ENCODE peak calls at places on chromosomes 5 and 9, in ten cellular contexts. One of them, this sample, is unnamed.

GRCh38 chr5:97534166-97534565 is 351.1 kb upstream of the RIOK2 start:
- DNase-seq in HCT116: peak; percentile 51
- DNase-seq in upper lobe of left lung: no peak
- DNase-seq in suprapubic skin: no peak
- DNase-seq in prostate gland: peak; percentile 20
- DNase-seq in Panc1: peak; percentile 85
- DNase-seq in GM12878: no peak
- DNase-seq in sigmoid colon: no peak
- DNase-seq in GM23338: peak; percentile 65
- DNase-seq in transverse colon: peak; percentile 26
- DNase-seq in this sample: no peak

GRCh38 chr9:86034863-86035734 is 64.3 kb downstream of the GOLM1 start:
- DNase-seq in GM12878: no peak
- DNase-seq in prostate gland: no peak
- DNase-seq in HCT116: peak; percentile 29
- DNase-seq in upper lobe of left lung: peak; percentile 43
- DNase-seq in Panc1: no peak
- DNase-seq in transverse colon: peak; percentile 64
- DNase-seq in GM23338: peak; percentile 83
- DNase-seq in suprapubic skin: no peak
- DNase-seq in sigmoid colon: no peak
- DNase-seq in this sample: no peak

GRCh38 chr5:149550267-149550582 is 1.0 kb downstream of the CSNK1A1 start:
- DNase-seq in GM23338: no peak
- DNase-seq in HCT116: no peak
- DNase-seq in Panc1: peak; percentile 36
- DNase-seq in GM12878: no peak
- DNase-seq in sigmoid colon: no peak
- DNase-seq in transverse colon: no peak
- DNase-seq in suprapubic skin: no peak
- DNase-seq in prostate gland: no peak
- DNase-seq in upper lobe of left lung: no peak
- DNase-seq in this sample: no peak

GRCh38 chr9:89179535-89179919 is 909 bp upstream of the SHC3 start:
- DNase-seq in prostate gland: no peak
- DNase-seq in sigmoid colon: no peak
- DNase-seq in Panc1: no peak
- DNase-seq in upper lobe of left lung: no peak
- DNase-seq in transverse colon: no peak
- DNase-seq in GM12878: no peak
- DNase-seq in suprapubic skin: no peak
- DNase-seq in GM23338: peak; percentile 33
- DNase-seq in HCT116: no peak
- DNase-seq in this sample: no peak

GRCh38 chr9:131477367-131477766 is 25.4 kb upstream of the POMT1 start:
- DNase-seq in GM12878: no peak
- DNase-seq in GM23338: no peak
- DNase-seq in Panc1: no peak
- DNase-seq in suprapubic skin: no peak
- DNase-seq in upper lobe of left lung: no peak
- DNase-seq in HCT116: no peak
- DNase-seq in prostate gland: no peak
- DNase-seq in transverse colon: no peak
- DNase-seq in sigmoid colon: peak; percentile 27
- DNase-seq in this sample: no peak

GRCh38 chr5:90473321-90474234 is 993 bp downstream of the MBLAC2 start:
- DNase-seq in transverse colon: peak; percentile 32
- DNase-seq in suprapubic skin: no peak
- DNase-seq in upper lobe of left lung: peak; percentile 92
- DNase-seq in GM12878: no peak
- DNase-seq in Panc1: no peak
- DNase-seq in HCT116: no peak
- DNase-seq in sigmoid colon: no peak
- DNase-seq in GM23338: peak; percentile 75
- DNase-seq in prostate gland: peak; percentile 16
- DNase-seq in this sample: no peak

GRCh38 chr9:85213650-85214607 is 527.8 kb downstream of the AGTPBP1 start:
- DNase-seq in Panc1: no peak
- DNase-seq in suprapubic skin: no peak
- DNase-seq in prostate gland: no peak
- DNase-seq in GM12878: no peak
- DNase-seq in HCT116: no peak
- DNase-seq in sigmoid colon: no peak
- DNase-seq in upper lobe of left lung: no peak
- DNase-seq in transverse colon: no peak
- DNase-seq in GM23338: peak; percentile 45
- DNase-seq in this sample: no peak

GRCh38 chr5:17123010-17123409 is 94.4 kb upstream of the BASP1 start:
- DNase-seq in HCT116: no peak
- DNase-seq in prostate gland: no peak
- DNase-seq in upper lobe of left lung: no peak
- DNase-seq in transverse colon: no peak
- DNase-seq in Panc1: no peak
- DNase-seq in GM23338: no peak
- DNase-seq in GM12878: no peak
- DNase-seq in sigmoid colon: no peak
- DNase-seq in suprapubic skin: no peak
- DNase-seq in this sample: no peak

GRCh38 chr9:93646640-93647178 is 70.3 kb downstream of the PHF2 start:
- DNase-seq in suprapubic skin: peak; percentile 61
- DNase-seq in sigmoid colon: no peak
- DNase-seq in prostate gland: no peak
- DNase-seq in Panc1: no peak
- DNase-seq in HCT116: no peak
- DNase-seq in transverse colon: peak; percentile 2
- DNase-seq in GM12878: no peak
- DNase-seq in upper lobe of left lung: no peak
- DNase-seq in GM23338: no peak
- DNase-seq in this sample: no peak

GRCh38 chr5:173794901-173795416 is 93.2 kb upstream of the CPEB4 start:
- DNase-seq in GM12878: no peak
- DNase-seq in suprapubic skin: no peak
- DNase-seq in upper lobe of left lung: no peak
- DNase-seq in Panc1: no peak
- DNase-seq in sigmoid colon: no peak
- DNase-seq in HCT116: no peak
- DNase-seq in transverse colon: peak; percentile 70
- DNase-seq in GM23338: no peak
- DNase-seq in prostate gland: no peak
- DNase-seq in this sample: no peak

GRCh38 chr5:154444559-154445421 is 1.0 kb upstream of the SAP30L start:
- DNase-seq in transverse colon: peak; percentile 22
- DNase-seq in upper lobe of left lung: peak; percentile 50
- DNase-seq in HCT116: no peak
- DNase-seq in prostate gland: no peak
- DNase-seq in GM23338: peak; percentile 60
- DNase-seq in GM12878: no peak
- DNase-seq in suprapubic skin: no peak
- DNase-seq in Panc1: no peak
- DNase-seq in sigmoid colon: no peak
- DNase-seq in this sample: peak; percentile 11

GRCh38 chr5:69213513-69214215 is 21.0 kb upstream of the CDK7 start:
- DNase-seq in HCT116: no peak
- DNase-seq in Panc1: no peak
- DNase-seq in upper lobe of left lung: no peak
- DNase-seq in prostate gland: no peak
- DNase-seq in suprapubic skin: no peak
- DNase-seq in sigmoid colon: no peak
- DNase-seq in GM23338: no peak
- DNase-seq in transverse colon: no peak
- DNase-seq in GM12878: no peak
- DNase-seq in this sample: no peak

GRCh38 chr5:69219939-69220338 is 14.7 kb upstream of the CDK7 start:
- DNase-seq in sigmoid colon: no peak
- DNase-seq in upper lobe of left lung: no peak
- DNase-seq in GM23338: no peak
- DNase-seq in GM12878: no peak
- DNase-seq in Panc1: no peak
- DNase-seq in suprapubic skin: no peak
- DNase-seq in HCT116: no peak
- DNase-seq in prostate gland: no peak
- DNase-seq in transverse colon: no peak
- DNase-seq in this sample: no peak

GRCh38 chr5:69217154-69217731 is 17.4 kb upstream of the CDK7 start:
- DNase-seq in transverse colon: peak; percentile 99
- DNase-seq in GM12878: peak; percentile 72
- DNase-seq in sigmoid colon: no peak
- DNase-seq in prostate gland: no peak
- DNase-seq in GM23338: no peak
- DNase-seq in upper lobe of left lung: peak; percentile 100
- DNase-seq in suprapubic skin: no peak
- DNase-seq in HCT116: no peak
- DNase-seq in Panc1: no peak
- DNase-seq in this sample: no peak

GRCh38 chr5:69212022-69212421 is 22.6 kb downstream of the CENPH start:
- DNase-seq in GM23338: no peak
- DNase-seq in transverse colon: no peak
- DNase-seq in Panc1: no peak
- DNase-seq in suprapubic skin: no peak
- DNase-seq in HCT116: no peak
- DNase-seq in prostate gland: no peak
- DNase-seq in GM12878: no peak
- DNase-seq in upper lobe of left lung: no peak
- DNase-seq in sigmoid colon: no peak
- DNase-seq in this sample: no peak

GRCh38 chr5:69217732-69218568 is 16.7 kb upstream of the CDK7 start:
- DNase-seq in GM23338: peak; percentile 94
- DNase-seq in prostate gland: peak; percentile 96
- DNase-seq in GM12878: peak; percentile 69
- DNase-seq in Panc1: peak; percentile 69
- DNase-seq in upper lobe of left lung: no peak
- DNase-seq in HCT116: peak; percentile 83
- DNase-seq in suprapubic skin: peak; percentile 97
- DNase-seq in sigmoid colon: peak; percentile 98
- DNase-seq in transverse colon: peak; percentile 93
- DNase-seq in this sample: peak; percentile 96
- TF ChIP-seq POLR2AphosphoS5 in GM23338: peak; percentile 89
- TF ChIP-seq POLR2AphosphoS5 in prostate gland: peak; percentile 93
- TF ChIP-seq POLR2AphosphoS5 in GM12878: peak; percentile 83
- TF ChIP-seq POLR2AphosphoS5 in Panc1: peak; percentile 83
- TF ChIP-seq POLR2AphosphoS5 in upper lobe of left lung: peak; percentile 90
- TF ChIP-seq POLR2AphosphoS5 in HCT116: peak; percentile 88
- TF ChIP-seq POLR2AphosphoS5 in suprapubic skin: peak; percentile 37
- TF ChIP-seq POLR2AphosphoS5 in sigmoid colon: peak; percentile 95
- TF ChIP-seq POLR2AphosphoS5 in transverse colon: peak; percentile 92
- TF ChIP-seq POLR2AphosphoS5 in this sample: peak; percentile 67

GRCh38 chr5:131459216-131459615 is 175.8 kb downstream of the RAPGEF6 start:
- DNase-seq in Panc1: no peak
- DNase-seq in GM12878: no peak
- DNase-seq in HCT116: no peak
- DNase-seq in transverse colon: no peak
- DNase-seq in upper lobe of left lung: no peak
- DNase-seq in GM23338: no peak
- DNase-seq in suprapubic skin: no peak
- DNase-seq in prostate gland: no peak
- DNase-seq in sigmoid colon: no peak
- DNase-seq in this sample: no peak

GRCh38 chr5:131461742-131462141 is 173.3 kb downstream of the RAPGEF6 start:
- DNase-seq in Panc1: no peak
- DNase-seq in HCT116: no peak
- DNase-seq in prostate gland: no peak
- DNase-seq in upper lobe of left lung: no peak
- DNase-seq in transverse colon: no peak
- DNase-seq in GM12878: no peak
- DNase-seq in suprapubic skin: no peak
- DNase-seq in sigmoid colon: no peak
- DNase-seq in GM23338: no peak
- DNase-seq in this sample: no peak

GRCh38 chr5:131460867-131461572 is 174.0 kb downstream of the RAPGEF6 start:
- DNase-seq in Panc1: no peak
- DNase-seq in GM23338: no peak
- DNase-seq in prostate gland: no peak
- DNase-seq in GM12878: no peak
- DNase-seq in transverse colon: no peak
- DNase-seq in upper lobe of left lung: no peak
- DNase-seq in sigmoid colon: no peak
- DNase-seq in suprapubic skin: no peak
- DNase-seq in HCT116: no peak
- DNase-seq in this sample: no peak

GRCh38 chr5:131460133-131460532 is 174.9 kb downstream of the RAPGEF6 start:
- DNase-seq in HCT116: no peak
- DNase-seq in GM12878: no peak
- DNase-seq in Panc1: no peak
- DNase-seq in sigmoid colon: no peak
- DNase-seq in upper lobe of left lung: no peak
- DNase-seq in suprapubic skin: no peak
- DNase-seq in transverse colon: no peak
- DNase-seq in prostate gland: no peak
- DNase-seq in GM23338: no peak
- DNase-seq in this sample: no peak

GRCh38 chr5:131457193-131457592 is 177.8 kb downstream of the RAPGEF6 start:
- DNase-seq in prostate gland: no peak
- DNase-seq in transverse colon: no peak
- DNase-seq in sigmoid colon: no peak
- DNase-seq in upper lobe of left lung: no peak
- DNase-seq in GM23338: no peak
- DNase-seq in Panc1: no peak
- DNase-seq in HCT116: no peak
- DNase-seq in GM12878: no peak
- DNase-seq in suprapubic skin: no peak
- DNase-seq in this sample: no peak
- H3K36me3 ChIP-seq in prostate gland: no peaks in the 10 kb centered on the region
- H3K36me3 ChIP-seq in transverse colon: peaks cover 35% of the 10 kb centered on the region
- H3K36me3 ChIP-seq in sigmoid colon: peaks cover 16% of the 10 kb centered on the region
- H3K36me3 ChIP-seq in upper lobe of left lung: peaks cover 6% of the 10 kb centered on the region
- H3K36me3 ChIP-seq in GM23338: peaks cover 5% of the 10 kb centered on the region
- H3K36me3 ChIP-seq in Panc1: peaks cover 8% of the 10 kb centered on the region
- H3K36me3 ChIP-seq in HCT116: no peaks in the 10 kb centered on the region
- H3K36me3 ChIP-seq in GM12878: peaks cover 17% of the 10 kb centered on the region
- H3K36me3 ChIP-seq in suprapubic skin: peaks cover 32% of the 10 kb centered on the region
- H3K36me3 ChIP-seq in this sample: peaks cover 11% of the 10 kb centered on the region

GRCh38 chr5:35783551-35783950 is 73.1 kb upstream of the IL7R start:
- DNase-seq in GM23338: no peak
- DNase-seq in HCT116: no peak
- DNase-seq in transverse colon: no peak
- DNase-seq in sigmoid colon: no peak
- DNase-seq in prostate gland: no peak
- DNase-seq in GM12878: no peak
- DNase-seq in Panc1: no peak
- DNase-seq in suprapubic skin: no peak
- DNase-seq in upper lobe of left lung: no peak
- DNase-seq in this sample: no peak
- H3K4me1 ChIP-seq in GM23338: no peaks in the 10 kb centered on the region
- H3K4me1 ChIP-seq in HCT116: no peaks in the 10 kb centered on the region
- H3K4me1 ChIP-seq in transverse colon: no peaks in the 10 kb centered on the region
- H3K4me1 ChIP-seq in sigmoid colon: no peaks in the 10 kb centered on the region
- H3K4me1 ChIP-seq in prostate gland: no peaks in the 10 kb centered on the region
- H3K4me1 ChIP-seq in GM12878: no peaks in the 10 kb centered on the region
- H3K4me1 ChIP-seq in Panc1: no peaks in the 10 kb centered on the region
- H3K4me1 ChIP-seq in suprapubic skin: no peaks in the 10 kb centered on the region
- H3K4me1 ChIP-seq in upper lobe of left lung: peaks cover 4% of the 10 kb centered on the region
- H3K4me1 ChIP-seq in this sample: peaks cover 9% of the 10 kb centered on the region

DNA sequence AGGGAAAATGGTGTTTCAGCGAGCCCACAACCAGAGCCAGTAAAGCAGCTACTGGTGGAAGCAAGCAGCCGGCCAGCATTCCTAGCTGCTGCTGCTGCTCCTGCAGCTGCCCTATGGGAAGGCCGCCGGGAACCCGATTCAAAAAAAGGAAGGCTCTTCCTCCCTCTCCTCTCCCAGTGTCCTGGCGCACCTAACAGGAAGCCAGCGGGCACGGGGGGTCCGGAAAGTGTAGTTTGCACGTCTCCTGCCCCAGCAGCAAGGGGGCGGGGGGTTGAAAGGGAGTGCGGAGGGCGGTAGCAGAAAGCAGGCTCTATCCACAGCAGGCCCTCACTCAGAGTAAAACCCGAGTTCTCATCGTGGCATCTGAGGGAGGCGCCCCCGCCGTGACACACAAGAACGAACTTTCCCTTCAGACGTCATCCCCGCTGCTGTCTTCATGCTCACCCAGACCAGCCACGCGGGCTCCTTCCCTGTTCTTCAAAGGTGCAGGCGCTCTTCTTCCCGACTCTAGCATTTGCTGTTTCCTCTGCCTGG is 16.5 kb downstream of the GRXCR2 start:
- DNase-seq in HCT116: no peak
- DNase-seq in prostate gland: peak; percentile 19
- DNase-seq in suprapubic skin: no peak
- DNase-seq in Panc1: no peak
- DNase-seq in sigmoid colon: peak; percentile 79
- DNase-seq in upper lobe of left lung: peak; percentile 36
- DNase-seq in GM12878: no peak
- DNase-seq in GM23338: peak; percentile 90
- DNase-seq in transverse colon: peak; percentile 26
- DNase-seq in this sample: no peak
- TF ChIP-seq POLR2AphosphoS5 in HCT116: no peak
- TF ChIP-seq POLR2AphosphoS5 in prostate gland: no peak
- TF ChIP-seq POLR2AphosphoS5 in suprapubic skin: no peak
- TF ChIP-seq POLR2AphosphoS5 in Panc1: no peak
- TF ChIP-seq POLR2AphosphoS5 in sigmoid colon: no peak
- TF ChIP-seq POLR2AphosphoS5 in upper lobe of left lung: no peak
- TF ChIP-seq POLR2AphosphoS5 in GM12878: no peak
- TF ChIP-seq POLR2AphosphoS5 in GM23338: peak; percentile 29
- TF ChIP-seq POLR2AphosphoS5 in transverse colon: no peak
- TF ChIP-seq POLR2AphosphoS5 in this sample: no peak